ENCODE peak calls at places on chromosome 19, in seven cellular contexts. V is KG1; X is GM19239; C is CD8-positive, alpha-beta T cell; D is AG04450; F is stimulated activated CD4-positive, alpha-beta T cell treated with anti-CD3 and anti-CD28 coated beads, Interleukin-4, amount 100 ng/mL, for 24 hours; Q is NCI-H2171 treated with DMSO at 0.1 percent for 48 hours. G is an unnamed sample.

GRCh38 chr19:10655457-10656312 is 1.5 kb downstream of the ILF3 start:
- DNase-seq in D (no peak), C (no peak), V (no peak), Q (peak), X (no peak), F (peak), G (no peak)

GRCh38 chr19:40464059-40465024 is 1.2 kb downstream of the BLVRB start:
- DNase-seq in V (peak), D (peak), F (peak), X (no peak), C (peak), Q (peak), G (no peak)

GRCh38 chr19:40322271-40322610 is 26.0 kb downstream of the C19orf47 start:
- DNase-seq in C (no peak), D (no peak), X (no peak), F (no peak), V (no peak), Q (no peak), G (no peak)

GRCh38 chr19:27955484-27955883 is 1257.5 kb downstream of the UQCRFS1 start:
- DNase-seq in C (no peak), D (no peak), X (no peak), V (no peak), Q (no peak), F (no peak), G (no peak)

GRCh38 chr19:46944123-46944718 is 75.4 kb upstream of the NPAS1 start:
- DNase-seq in C (no peak), V (no peak), F (no peak), X (no peak), D (no peak), Q (peak), G (no peak)

GRCh38 chr19:8695911-8696310 is 2.7 kb downstream of the ACTL9 start:
- DNase-seq in D (no peak), V (no peak), C (no peak), X (no peak), Q (no peak), F (no peak), G (no peak)

GRCh38 chr19:48997972-48998371 is 4.3 kb downstream of the RUVBL2 start:
- DNase-seq in X (no peak), D (no peak), C (peak), V (peak), F (peak), Q (no peak), G (no peak)

GRCh38 chr19:50480281-50481111 is 3.8 kb upstream of the GARIN5A start:
- DNase-seq in X (no peak), C (no peak), D (no peak), V (no peak), Q (no peak), F (no peak), G (no peak)

GRCh38 chr19:9793051-9793591 is 24.6 kb upstream of the ZNF846 start:
- DNase-seq in Q (no peak), C (peak), F (peak), X (no peak), D (no peak), V (no peak), G (no peak)

GRCh38 chr19:13172335-13173128 is 22.3 kb downstream of the IER2 start:
- DNase-seq in V (peak), X (no peak), F (peak), Q (peak), D (no peak), C (peak), G (no peak)

GRCh38 chr19:28483197-28483596 is 729.8 kb downstream of the UQCRFS1 start:
- DNase-seq in X (no peak), V (no peak), F (no peak), C (no peak), D (no peak), Q (no peak), G (no peak)

GRCh38 chr19:7676376-7676775 is 514 bp upstream of the MCEMP1 start:
- DNase-seq in X (no peak), D (no peak), C (no peak), V (no peak), Q (no peak), F (no peak), G (no peak)

GRCh38 chr19:18317998-18318800 is 4.7 kb downstream of the LSM4 start:
- DNase-seq in V (peak), F (no peak), X (no peak), D (no peak), C (peak), Q (no peak), G (no peak)

GRCh38 chr19:6728346-6728745 is 7.9 kb upstream of the C3 start:
- DNase-seq in V (peak), F (no peak), X (no peak), C (no peak), Q (no peak), D (no peak), G (no peak)

GRCh38 chr19:38413416-38413815 is 10.5 kb downstream of the FAM98C start:
- DNase-seq in C (no peak), X (no peak), Q (no peak), V (no peak), F (no peak), D (no peak), G (no peak)

G was measured in GM12864.